ENCODE peak calls at places on chromosomes 16 and 17, in six cellular contexts. E, I, V, A, U and C are unnamed samples.

GRCh38 chr17:45722161-45722560 is 62.0 kb upstream of the CRHR1 start:
- DNase-seq in V (no peak), I (no peak), U (no peak), A (no peak), E (no peak), C (no peak)

GRCh38 chr16:79571753-79572544 is 28.6 kb downstream of the MAF start:
- DNase-seq in V (no peak), A (no peak), I (no peak), U (no peak), E (no peak), C (no peak)

GRCh38 chr16:72940886-72941285 is 107.0 kb downstream of the ZFHX3 start:
- DNase-seq in E (no peak), U (no peak), I (peak; percentile 4), A (no peak), V (no peak), C (no peak)

GRCh38 chr16:28863929-28864886 is 565 bp downstream of the SH2B1 start:
- DNase-seq in E (peak; percentile 17), A (no peak), I (no peak), U (no peak), V (peak; percentile 27), C (no peak)

GRCh38 chr16:9518054-9518453 is 426.6 kb downstream of the HAPSTR1 start:
- DNase-seq in V (no peak), A (no peak), U (no peak), I (peak; percentile 52), E (no peak), C (no peak)

GRCh38 chr17:15946611-15947120 is 1.7 kb downstream of the ADORA2B start:
- DNase-seq in V (no peak), U (no peak), A (no peak), I (peak; percentile 49), E (no peak), C (peak; percentile 49)

GRCh38 chr17:8468988-8469387 is 33.3 kb downstream of the NDEL1 start:
- DNase-seq in E (no peak), A (no peak), I (no peak), U (no peak), V (no peak), C (no peak)

GRCh38 chr17:76736349-76737081 is 616 bp downstream of the SRSF2 start:
- DNase-seq in I (peak; percentile 94), V (peak; percentile 81), A (peak; percentile 40), U (peak; percentile 81), E (peak; percentile 45), C (peak; percentile 83)

GRCh38 chr17:50075446-50076032 is 19.6 kb upstream of the PDK2 start:
- DNase-seq in U (no peak), E (no peak), V (no peak), A (no peak), I (no peak), C (peak; percentile 3)

GRCh38 chr17:31200287-31200686 is 96.8 kb downstream of the OMG start:
- DNase-seq in E (no peak), V (no peak), I (no peak), U (no peak), A (no peak), C (no peak)

GRCh38 chr16:87918866-87919680 is 17.3 kb downstream of the CA5A start:
- DNase-seq in E (peak; percentile 61), I (no peak), A (no peak), V (peak; percentile 68), U (no peak), C (peak; percentile 24)

GRCh38 chr17:79612468-79613194 is 1.8 kb upstream of the RBFOX3 start:
- DNase-seq in U (peak; percentile 31), E (no peak), V (no peak), I (no peak), A (peak; percentile 52), C (peak; percentile 66)

GRCh38 chr17:78488867-78489634 is 88.1 kb downstream of the DNAH17 start:
- DNase-seq in E (no peak), A (no peak), V (no peak), U (no peak), I (no peak), C (no peak)

GRCh38 chr17:75758131-75758905 is 6.7 kb downstream of the GALK1 start:
- DNase-seq in U (no peak), A (no peak), I (peak; percentile 66), V (no peak), E (no peak), C (peak; percentile 47)

GRCh38 chr17:80187090-80187489 is 17.3 kb downstream of the CARD14 start:
- DNase-seq in U (no peak), E (peak; percentile 13), A (no peak), V (no peak), I (no peak), C (no peak)

GRCh38 chr17:51710289-51710979 is 448.1 kb downstream of the CA10 start:
- DNase-seq in V (no peak), A (no peak), E (no peak), U (no peak), I (no peak), C (no peak)

GRCh38 chr17:52789829-52790228 is 631.3 kb upstream of the CA10 start:
- DNase-seq in I (no peak), A (no peak), U (no peak), E (no peak), V (no peak), C (no peak)

GRCh38 chr17:19339341-19339815 is 23.1 kb downstream of the B9D1 start:
- DNase-seq in U (peak; percentile 2), I (no peak), V (no peak), E (no peak), A (no peak), C (no peak)

GRCh38 chr17:53765609-53766008 is 57.1 kb upstream of the KIF2B start:
- DNase-seq in U (no peak), E (no peak), I (no peak), V (no peak), A (no peak), C (no peak)

GRCh38 chr17:47719411-47720152 is 13.5 kb upstream of the TBX21 start:
- DNase-seq in E (no peak), I (no peak), V (no peak), A (peak; percentile 42), U (no peak), C (no peak)

GRCh38 chr16:49855822-49856740 is at the start of gene ZNF423:
- DNase-seq in E (no peak), V (no peak), U (no peak), I (peak; percentile 82), A (no peak), C (peak; percentile 49)

GRCh38 chr16:86203557-86204275 is 304.8 kb downstream of the IRF8 start:
- DNase-seq in E (no peak), U (no peak), V (no peak), A (no peak), I (no peak), C (no peak)

GRCh38 chr17:63910096-63910495 is 962 bp downstream of the CSHL1 start:
- DNase-seq in E (no peak), I (no peak), V (no peak), U (no peak), A (no peak), C (no peak)

GRCh38 chr17:4945176-4945943 is 3.0 kb downstream of the PFN1 start:
- DNase-seq in I (peak; percentile 87), E (peak; percentile 72), V (peak; percentile 68), U (peak; percentile 79), A (peak; percentile 61), C (peak; percentile 77)

GRCh38 chr17:50080096-50080480 is 15.1 kb upstream of the PDK2 start:
- DNase-seq in V (no peak), I (no peak), A (no peak), E (no peak), U (no peak), C (no peak)

GRCh38 chr17:79855331-79856124 is 16.3 kb upstream of the CBX4 start:
- DNase-seq in U (no peak), E (no peak), A (no peak), I (peak; percentile 48), V (no peak), C (no peak)

GRCh38 chr16:90019543-90020259 is 445 bp upstream of the DBNDD1 start:
- DNase-seq in I (no peak), E (no peak), V (no peak), U (peak; percentile 40), A (peak; percentile 29), C (peak; percentile 72)
- TF ChIP-seq CTCF in I (peak; percentile 33), E (peak; percentile 34), V (no peak), U (peak; percentile 73), A (no peak), C (no peak)

GRCh38 chr17:7367918-7368596 is 12.8 kb upstream of the TNK1 start:
- DNase-seq in E (no peak), I (no peak), A (no peak), U (no peak), V (no peak), C (no peak)
- H3K9me3 ChIP-seq in E (no peaks in the 10 kb centered on the region), I (no peaks in the 10 kb centered on the region), A (no peaks in the 10 kb centered on the region), U (no peaks in the 10 kb centered on the region), V (no peaks in the 10 kb centered on the region), C (no peaks in the 10 kb centered on the region)

DNA sequence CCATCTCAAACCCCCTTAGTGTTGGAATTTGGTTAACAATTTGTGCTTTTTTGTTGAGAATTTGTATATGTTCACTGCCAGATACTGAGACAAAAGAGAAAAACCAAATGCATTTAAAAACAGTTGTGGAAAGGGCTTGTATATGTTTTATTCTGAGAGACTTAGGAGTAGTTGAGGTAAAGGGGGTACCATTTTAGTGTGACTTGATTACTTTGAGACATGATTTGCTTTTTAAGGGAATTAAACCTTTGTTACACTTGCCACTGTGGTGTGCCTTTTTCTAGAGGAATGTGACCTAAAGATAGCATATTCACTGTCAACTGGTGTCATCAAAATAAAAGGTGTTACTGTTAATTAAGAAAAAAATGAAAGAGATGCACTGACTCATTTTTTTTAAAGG is 4.5 kb downstream of the IGF2BP1 start:
- DNase-seq in A (no peak), U (no peak), I (no peak), V (no peak), E (no peak), C (no peak)
- H3K4me3 ChIP-seq in A (no peak overlapping the region), U (no peak overlapping the region), I (no peak overlapping the region), V (no peak overlapping the region), E (no peak overlapping the region), C (no peak overlapping the region)

GRCh38 chr17:66916946-66917345 is 47.6 kb upstream of the CACNG4 start:
- DNase-seq in V (no peak), I (no peak), U (no peak), E (no peak), A (no peak), C (no peak)

GRCh38 chr17:66915792-66916191 is 48.7 kb upstream of the CACNG4 start:
- DNase-seq in U (no peak), E (no peak), I (no peak), V (no peak), A (no peak), C (no peak)

GRCh38 chr17:66918896-66919295 is 45.6 kb upstream of the CACNG4 start:
- DNase-seq in V (no peak), I (no peak), U (no peak), E (no peak), A (no peak), C (no peak)

GRCh38 chr17:66910651-66911285 is 53.7 kb upstream of the CACNG4 start:
- DNase-seq in V (no peak), A (no peak), I (no peak), U (no peak), E (no peak), C (no peak)

DNA sequence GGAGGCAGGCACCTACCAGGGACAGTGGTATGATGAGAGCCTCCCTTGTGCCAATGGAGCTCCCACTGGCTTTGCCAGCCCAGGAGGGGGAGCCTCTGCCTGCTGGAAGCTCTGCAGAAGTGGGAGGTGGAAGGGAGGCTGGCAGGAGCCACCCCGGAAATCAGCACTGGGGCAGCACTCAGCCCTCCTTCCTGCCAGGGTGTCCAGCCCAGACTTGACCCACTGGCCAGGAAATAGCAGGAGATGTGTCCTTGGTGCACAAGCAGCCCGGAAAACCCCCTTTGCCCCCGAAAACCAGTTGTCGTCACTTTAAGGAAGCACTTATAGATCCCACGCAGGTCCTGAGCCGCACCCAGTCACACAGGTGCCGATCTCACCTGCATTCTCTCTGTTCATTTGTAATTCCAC is 49.3 kb upstream of the CACNG4 start:
- DNase-seq in A (no peak), V (no peak), I (no peak), U (peak; percentile 52), E (no peak), C (peak; percentile 63)
- TF ChIP-seq CTCF in A (no peak), V (peak; percentile 6), I (no peak), U (peak; percentile 19), E (no peak), C (peak; percentile 45)